ENCODE peak calls at places on chromosomes 3 and 15, in six cellular contexts. Z, S, E, N, C and X are unnamed samples.

GRCh38 chr3:14242490-14243311 is 64.1 kb downstream of the LSM3 start:
- DNase-seq in Z (no peak), S (no peak), E (no peak), N (no peak), C (no peak), X (no peak)

GRCh38 chr15:64092864-64093626 is 593 bp downstream of the CIAO2A start:
- DNase-seq in Z (peak), S (peak), E (peak), N (no peak), C (peak), X (peak)

GRCh38 chr3:55702822-55703221 is 215.7 kb upstream of the WNT5A start:
- DNase-seq in Z (no peak), S (no peak), E (no peak), N (no peak), C (no peak), X (no peak)

GRCh38 chr15:95325763-95326688 is 1004.5 kb upstream of the NR2F2 start:
- DNase-seq in Z (no peak), S (no peak), E (no peak), N (peak), C (no peak), X (no peak)

GRCh38 chr3:126514161-126514560 is 3.4 kb downstream of the UROC1 start:
- DNase-seq in Z (no peak), S (no peak), E (no peak), N (no peak), C (no peak), X (no peak)

GRCh38 chr3:98110191-98110908 is 20.2 kb upstream of the OR5H1 start:
- DNase-seq in Z (no peak), S (no peak), E (no peak), N (no peak), C (no peak), X (no peak)

GRCh38 chr3:185152433-185153169 is at the start of gene C3orf70:
- DNase-seq in Z (peak), S (no peak), E (peak), N (peak), C (peak), X (peak)

GRCh38 chr15:49900036-49900435 is 219.0 kb downstream of the ATP8B4 start:
- DNase-seq in Z (no peak), S (no peak), E (no peak), N (no peak), C (no peak), X (no peak)

GRCh38 chr3:141152801-141153678 is 78.6 kb upstream of the PXYLP1 start:
- DNase-seq in Z (no peak), S (no peak), E (no peak), N (no peak), C (peak), X (no peak)

GRCh38 chr3:47412453-47412756 is 31.6 kb downstream of the PTPN23 start:
- DNase-seq in Z (no peak), S (no peak), E (no peak), N (no peak), C (no peak), X (no peak)

GRCh38 chr15:45958924-45959323 is 324.1 kb downstream of the SQOR start:
- DNase-seq in Z (no peak), S (no peak), E (no peak), N (no peak), C (no peak), X (no peak)

GRCh38 chr3:132004571-132004970 is 30.2 kb downstream of the CPNE4 start:
- DNase-seq in Z (no peak), S (no peak), E (no peak), N (no peak), C (no peak), X (no peak)

GRCh38 chr15:101530224-101530958 is 40.9 kb upstream of the PCSK6 start:
- DNase-seq in Z (no peak), S (no peak), E (no peak), N (no peak), C (no peak), X (no peak)

GRCh38 chr3:139218046-139218445 is 125.8 kb upstream of the MRPS22 start:
- DNase-seq in Z (no peak), S (no peak), E (no peak), N (no peak), C (no peak), X (no peak)

GRCh38 chr3:184805351-184806038 is 6.5 kb upstream of the VPS8 start:
- DNase-seq in Z (no peak), S (no peak), E (no peak), N (no peak), C (no peak), X (no peak)

GRCh38 chr15:88920186-88920891 is 7.2 kb upstream of the MFGE8 start:
- DNase-seq in Z (no peak), S (no peak), E (no peak), N (no peak), C (no peak), X (no peak)

GRCh38 chr3:18740631-18741583 is 315.8 kb upstream of the SATB1 start:
- DNase-seq in Z (no peak), S (no peak), E (no peak), N (no peak), C (peak), X (peak)

GRCh38 chr3:118846176-118846575 is 188.5 kb downstream of the IGSF11 start:
- DNase-seq in Z (no peak), S (no peak), E (no peak), N (no peak), C (no peak), X (no peak)

GRCh38 chr15:83030021-83030420 is 18.6 kb upstream of the C15orf40 start:
- DNase-seq in Z (no peak), S (no peak), E (no peak), N (no peak), C (no peak), X (no peak)

GRCh38 chr3:31157893-31158620 is 263.6 kb upstream of the GADL1 start:
- DNase-seq in Z (no peak), S (no peak), E (no peak), N (no peak), C (no peak), X (no peak)

GRCh38 chr15:27241942-27242341 is 271.0 kb downstream of the GABRG3 start:
- DNase-seq in Z (no peak), S (no peak), E (no peak), N (no peak), C (no peak), X (no peak)

GRCh38 chr3:7950890-7951289 is 550.7 kb upstream of the LMCD1 start:
- DNase-seq in Z (no peak), S (no peak), E (no peak), N (no peak), C (no peak), X (no peak)

GRCh38 chr15:33005582-33005981 is 188.9 kb downstream of the FMN1 start:
- DNase-seq in Z (no peak), S (no peak), E (no peak), N (no peak), C (no peak), X (no peak)

GRCh38 chr3:124826703-124827102 is 60.5 kb downstream of the ITGB5 start:
- DNase-seq in Z (no peak), S (no peak), E (no peak), N (no peak), C (no peak), X (no peak)

GRCh38 chr3:193869221-193870201 is 266.4 kb upstream of the HES1 start:
- DNase-seq in Z (no peak), S (no peak), E (peak), N (no peak), C (peak), X (no peak)

GRCh38 chr3:163273694-163274093 is 1777.1 kb downstream of the OTOL1 start:
- DNase-seq in Z (no peak), S (no peak), E (no peak), N (no peak), C (no peak), X (no peak)

GRCh38 chr3:12155833-12156232 is 2.9 kb downstream of the TIMP4 start:
- DNase-seq in Z (no peak), S (peak), E (peak), N (no peak), C (no peak), X (no peak)

GRCh38 chr3:49237344-49237743 is 39.7 kb downstream of the C3orf62 start:
- DNase-seq in Z (no peak), S (no peak), E (no peak), N (no peak), C (no peak), X (no peak)
- TF ChIP-seq POLR2A in Z (no peak), S (no peak), E (no peak), N (no peak), C (no peak), X (no peak)

GRCh38 chr3:4067893-4068292 is 235.3 kb upstream of the SETMAR start:
- DNase-seq in Z (no peak), S (no peak), E (no peak), N (no peak), C (no peak), X (no peak)

GRCh38 chr3:4069796-4070195 is 233.4 kb upstream of the SETMAR start:
- DNase-seq in Z (no peak), S (no peak), E (no peak), N (no peak), C (no peak), X (no peak)

GRCh38 chr3:4071481-4072184 is 231.5 kb upstream of the SETMAR start:
- DNase-seq in Z (no peak), S (no peak), E (no peak), N (no peak), C (no peak), X (no peak)
- H3K4me3 ChIP-seq in Z (no peak), S (no peak), E (no peak), N (no peak), C (no peak), X (no peak)

GRCh38 chr3:39405687-39406367 is 693 bp upstream of the RPSA start:
- DNase-seq in Z (no peak), S (no peak), E (no peak), N (no peak), C (no peak), X (no peak)

GRCh38 chr3:39407773-39408492 is 1.4 kb downstream of the RPSA start:
- DNase-seq in Z (no peak), S (no peak), E (no peak), N (no peak), C (no peak), X (no peak)

GRCh38 chr3:39407259-39407629 is 724 bp downstream of the RPSA start:
- DNase-seq in Z (no peak), S (no peak), E (no peak), N (no peak), C (no peak), X (no peak)

GRCh38 chr3:39404943-39405686 is 1.4 kb upstream of the RPSA start:
- DNase-seq in Z (no peak), S (no peak), E (no peak), N (no peak), C (no peak), X (no peak)

DNA sequence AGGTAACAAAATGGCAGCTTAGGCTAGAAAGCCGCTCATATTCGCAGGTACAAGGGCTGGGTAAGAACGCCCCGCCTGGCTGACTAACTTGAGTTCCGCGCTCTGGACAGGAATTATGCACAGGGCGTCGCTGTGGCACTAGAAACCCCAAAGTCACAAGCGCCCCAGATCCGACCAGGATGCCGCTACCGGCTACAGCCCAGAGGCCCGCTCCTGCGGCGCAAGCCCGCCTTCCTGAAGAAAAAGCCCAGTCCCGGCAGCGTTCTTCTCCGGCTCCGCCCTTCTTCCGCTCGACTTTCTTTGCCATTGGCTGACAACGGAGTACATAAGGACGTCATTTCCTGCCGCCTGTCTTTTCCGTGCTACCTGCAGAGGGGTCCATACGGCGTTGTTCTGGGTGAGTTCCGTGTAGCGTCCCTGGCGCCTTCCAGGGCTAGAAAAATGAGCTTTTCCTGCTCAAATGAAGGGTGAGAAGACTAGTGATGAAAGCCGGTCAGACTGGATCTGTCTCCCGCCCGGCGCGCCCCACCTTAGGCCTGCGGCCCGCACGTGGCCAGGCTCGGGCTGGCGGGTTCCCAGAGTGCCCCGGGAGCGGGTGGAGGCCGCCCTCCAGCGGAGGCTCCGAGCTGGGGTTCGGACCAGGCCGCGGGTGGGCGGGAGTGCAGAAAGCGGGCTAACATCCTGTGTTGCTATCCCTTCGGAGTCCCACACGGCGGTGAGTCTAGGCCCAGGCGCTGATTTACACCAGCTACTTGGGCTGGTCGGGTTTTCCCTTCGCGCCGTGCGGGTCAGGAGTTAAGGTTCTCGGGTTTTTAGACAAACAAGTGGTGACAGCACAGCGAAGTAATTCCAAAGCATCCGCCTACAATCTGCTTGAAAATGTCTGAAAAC is at the start of gene RPSA:
- DNase-seq in Z (peak), S (peak), E (peak), N (peak), C (peak), X (peak)
- TF ChIP-seq POLR2A in Z (peak), S (peak), E (peak), N (peak), C (peak), X (peak)

GRCh38 chr3:32577621-32578556 is 7.2 kb upstream of the DYNC1LI1 start:
- DNase-seq in Z (no peak), S (no peak), E (no peak), N (no peak), C (peak), X (no peak)
- H3K4me3 ChIP-seq in Z (no peak), S (no peak), E (no peak), N (no peak), C (no peak), X (no peak)

GRCh38 chr3:16502347-16502908 is 11.1 kb downstream of the RFTN1 start:
- DNase-seq in Z (no peak), S (no peak), E (no peak), N (no peak), C (no peak), X (no peak)
- TF ChIP-seq POLR2A in Z (no peak), S (no peak), E (no peak), N (no peak), C (no peak), X (no peak)